ENCODE peak calls at places on chromosomes 13 and 19, in five cellular contexts. Y is Peyer's patch; Z is GOT3; V is left lobe of liver; L is stimulated activated CD8-positive, alpha-beta memory T cell treated with anti-CD3 and anti-CD28 coated beads, Interleukin-12 subunit alpha, Interleukin-12 subunit beta, amount 100 ng/mL, for 4 hours. P is an unnamed sample.

GRCh38 chr19:38975861-38976271 is 324 bp upstream of the FBXO17 start:
- DNase-seq in L (no peak), V (peak; percentile 67), Y (no peak), Z (no peak), P (no peak)

GRCh38 chr19:56094449-56094848 is 26.6 kb downstream of the ZNF787 start:
- DNase-seq in Z (no peak), V (no peak), Y (no peak), L (no peak), P (no peak)

GRCh38 chr13:97205465-97205864 is 16.7 kb upstream of the MBNL2 start:
- DNase-seq in Z (no peak), Y (no peak), V (no peak), L (no peak), P (no peak)

GRCh38 chr13:33057019-33057785 is 41.0 kb downstream of the KL start:
- DNase-seq in Y (no peak), L (no peak), V (no peak), Z (no peak), P (no peak)

GRCh38 chr13:28568286-28568685 is 73.4 kb upstream of the FLT1 start:
- DNase-seq in V (no peak), Y (peak; percentile 70), L (no peak), Z (no peak), P (no peak)

GRCh38 chr19:10026744-10027143 is 13.5 kb downstream of the RDH8 start:
- DNase-seq in Y (no peak), V (no peak), L (no peak), Z (no peak), P (no peak)

GRCh38 chr19:5394907-5395505 is 54.4 kb upstream of the PTPRS start:
- DNase-seq in L (no peak), V (no peak), Z (no peak), Y (no peak), P (no peak)

GRCh38 chr19:51751655-51752054 is at the start of gene FPR1:
- DNase-seq in V (no peak), L (no peak), Y (no peak), Z (no peak), P (no peak)

GRCh38 chr13:58343081-58343480 is 711.5 kb downstream of the PCDH17 start:
- DNase-seq in Z (no peak), L (no peak), Y (no peak), V (no peak), P (no peak)

GRCh38 chr19:55406869-55407624 is 541 bp downstream of the UBE2S start:
- DNase-seq in Z (no peak), L (no peak), Y (peak; percentile 67), V (no peak), P (no peak)

GRCh38 chr19:42857544-42857867 is 22.0 kb downstream of the PSG1 start:
- DNase-seq in Y (no peak), L (no peak), Z (no peak), V (no peak), P (no peak)

GRCh38 chr13:74301200-74302063 is 167.2 kb upstream of the KLF12 start:
- DNase-seq in Z (no peak), L (no peak), V (no peak), Y (no peak), P (no peak)

GRCh38 chr19:58579473-58580142 is 6.5 kb upstream of the MZF1 start:
- DNase-seq in Y (no peak), Z (no peak), V (no peak), L (no peak), P (no peak)

GRCh38 chr13:85588359-85588758 is 210.9 kb downstream of the SLITRK6 start:
- DNase-seq in Z (no peak), V (no peak), Y (no peak), L (no peak), P (no peak)

GRCh38 chr13:76646946-76647345 is 239.3 kb downstream of the KCTD12 start:
- DNase-seq in Y (no peak), V (no peak), L (no peak), Z (no peak), P (no peak)

GRCh38 chr13:114015608-114016295 is 41.9 kb upstream of the C13orf46 start:
- DNase-seq in Y (no peak), Z (no peak), L (no peak), V (no peak), P (no peak)

GRCh38 chr13:106176103-106176502 is 359.4 kb downstream of the EFNB2 start:
- DNase-seq in L (no peak), Y (no peak), Z (no peak), V (no peak), P (no peak)

GRCh38 chr19:9986787-9987281 is 23.5 kb downstream of the COL5A3 start:
- DNase-seq in V (no peak), Z (no peak), L (no peak), Y (no peak), P (no peak)

GRCh38 chr19:47781590-47782318 is 3.3 kb downstream of the SELENOW start:
- DNase-seq in Z (no peak), L (no peak), V (no peak), Y (peak; percentile 56), P (no peak)

GRCh38 chr13:110269509-110270185 is 37.3 kb downstream of the COL4A1 start:
- DNase-seq in Z (no peak), L (no peak), V (no peak), Y (peak; percentile 19), P (no peak)

GRCh38 chr19:397321-397720 is 11.6 kb downstream of the C2CD4C start:
- DNase-seq in Z (no peak), L (no peak), V (no peak), Y (no peak), P (no peak)

GRCh38 chr13:71864981-71865857 is 1.8 kb downstream of the DACH1 start:
- DNase-seq in Y (peak; percentile 55), L (no peak), V (peak; percentile 46), Z (no peak), P (peak; percentile 5)

GRCh38 chr13:53250272-53250875 is 221.8 kb downstream of the OLFM4 start:
- DNase-seq in L (no peak), Y (no peak), V (no peak), Z (no peak), P (no peak)

GRCh38 chr19:1172353-1173159 is 1.5 kb downstream of the SBNO2 start:
- DNase-seq in Z (no peak), Y (peak; percentile 80), L (no peak), V (peak; percentile 82), P (no peak)

GRCh38 chr13:36344886-36345437 is 1.2 kb downstream of the SPART start:
- DNase-seq in Y (no peak), V (no peak), L (no peak), Z (no peak), P (no peak)

GRCh38 chr13:45500492-45501174 is 35.9 kb downstream of the COG3 start:
- DNase-seq in Y (no peak), Z (no peak), L (no peak), V (no peak), P (no peak)

GRCh38 chr19:11541238-11541637 is 2.6 kb downstream of the CNN1 start:
- DNase-seq in L (no peak), Z (no peak), V (no peak), Y (no peak), P (no peak)

GRCh38 chr13:110108348-110109139 is 198.4 kb downstream of the COL4A1 start:
- DNase-seq in Z (peak; percentile 57), L (no peak), V (peak; percentile 81), Y (peak; percentile 56), P (no peak)

GRCh38 chr13:44052843-44053607 is 173.3 kb downstream of the LACC1 start:
- DNase-seq in L (no peak), V (no peak), Y (no peak), Z (no peak), P (no peak)

GRCh38 chr19:46408611-46409039 is 4.7 kb downstream of the CCDC8 start:
- DNase-seq in Z (no peak), V (no peak), Y (peak; percentile 64), L (no peak), P (no peak)

GRCh38 chr19:10246511-10246910 is 5.5 kb upstream of the MRPL4 start:
- DNase-seq in Y (no peak), Z (no peak), V (no peak), L (no peak), P (no peak)

GRCh38 chr13:114264886-114265611 is 16.4 kb upstream of the UPF3A start:
- DNase-seq in Z (no peak), Y (no peak), V (no peak), L (no peak), P (no peak)

GRCh38 chr19:53905787-53906186 is 3.3 kb upstream of the CACNG7 start:
- DNase-seq in Y (no peak), L (no peak), Z (no peak), V (no peak), P (no peak)

GRCh38 chr13:35549481-35549880 is 73.0 kb upstream of the MAB21L1 start:
- DNase-seq in V (no peak), L (no peak), Z (no peak), Y (no peak), P (no peak)

GRCh38 chr13:43783820-43784219 is 3.0 kb downstream of the ENOX1 start:
- DNase-seq in Z (no peak), V (no peak), Y (no peak), L (no peak), P (no peak)

GRCh38 chr19:47538812-47539211 is 23.9 kb upstream of the NAPA start:
- DNase-seq in Y (no peak), Z (no peak), L (no peak), V (no peak), P (no peak)

GRCh38 chr19:16896913-16897571 is 8.2 kb downstream of the F2RL3 start:
- DNase-seq in Z (peak; percentile 69), V (peak; percentile 76), Y (peak; percentile 94), L (peak; percentile 53), P (no peak)